ENCODE peak calls at places on chromosomes 1 and 21, in eight cellular contexts. O is stimulated activated CD4-positive, alpha-beta T cell treated with anti-CD3 and anti-CD28 coated beads, Interleukin-1b, Interleukin-23, amount 100 ng/mL, for 4 hours; G is NCI-H1930; F is HEK293T; P is left lung; M is activated CD4-positive, CD25-positive, alpha-beta regulatory T cell treated with anti-CD3 and anti-CD28 coated beads, Interleukin-2, amount 50 U/mL, for 72 hours; D is activated gamma-delta T cell; T is posterior vena cava. A is an unnamed sample.

GRCh38 chr21:14918542-14918941 is 146.3 kb downstream of the NRIP1 start:
- DNase-seq in O (no peak), G (no peak), F (no peak), P (no peak), M (no peak), D (no peak), T (no peak), A (no peak)

GRCh38 chr1:228284148-228284495 is 76.3 kb downstream of the OBSCN start:
- DNase-seq in O (no peak), G (no peak), F (no peak), P (no peak), M (no peak), D (no peak), T (no peak), A (no peak)

GRCh38 chr1:66402194-66402593 is 131.8 kb upstream of the SGIP1 start:
- DNase-seq in O (no peak), G (no peak), F (no peak), P (no peak), M (no peak), D (no peak), T (peak), A (no peak)

GRCh38 chr1:210695041-210695440 is 366.3 kb downstream of the HHAT start:
- DNase-seq in O (no peak), G (no peak), F (no peak), P (no peak), M (no peak), D (no peak), T (no peak), A (no peak)

GRCh38 chr1:210072129-210072528 is 134.1 kb downstream of the SYT14 start:
- DNase-seq in O (no peak), G (no peak), F (no peak), P (no peak), M (no peak), D (no peak), T (no peak), A (no peak)

GRCh38 chr1:30700528-30701265 is 22.7 kb downstream of the MATN1 start:
- DNase-seq in O (no peak), G (no peak), F (no peak), P (no peak), M (no peak), D (no peak), T (peak), A (no peak)

GRCh38 chr1:6461538-6462411 is 4.2 kb downstream of the TNFRSF25 start:
- DNase-seq in O (no peak), G (no peak), F (no peak), P (no peak), M (no peak), D (no peak), T (no peak), A (no peak)

GRCh38 chr21:39788383-39788782 is 43.4 kb downstream of the IGSF5 start:
- DNase-seq in O (no peak), G (peak), F (peak), P (peak), M (no peak), D (no peak), T (peak), A (no peak)

GRCh38 chr1:223827193-223827663 is 18.5 kb downstream of the TP53BP2 start:
- DNase-seq in O (no peak), G (no peak), F (no peak), P (no peak), M (no peak), D (no peak), T (no peak), A (no peak)

GRCh38 chr1:184112176-184112948 is 60.8 kb downstream of the TSEN15 start:
- DNase-seq in O (no peak), G (no peak), F (no peak), P (no peak), M (no peak), D (no peak), T (no peak), A (no peak)

GRCh38 chr1:219420913-219421312 is 192.0 kb downstream of the ZC3H11B start:
- DNase-seq in O (no peak), G (no peak), F (no peak), P (no peak), M (no peak), D (no peak), T (no peak), A (no peak)

A was measured in T-helper 17 cell.